ENCODE peak calls at places on chromosomes 7 and 10, in eight cellular contexts. D, A, I, N, S, L, U and T are unnamed samples.

GRCh38 chr7:77348371-77348813 is 67.8 kb downstream of the GSAP start:
- DNase-seq in L (no peak), U (peak; percentile 94), D (peak; percentile 88), N (no peak), I (no peak), A (peak; percentile 36), S (peak; percentile 61), T (no peak)

GRCh38 chr10:63757067-63757466 is 235.9 kb downstream of the REEP3 start:
- DNase-seq in L (no peak), U (no peak), S (no peak), D (no peak), N (no peak), I (no peak), A (no peak), T (no peak)

GRCh38 chr7:119256446-119257131 is 1016.4 kb upstream of the KCND2 start:
- DNase-seq in U (no peak), I (no peak), D (no peak), A (no peak), S (peak; percentile 19), N (no peak), L (no peak), T (no peak)

GRCh38 chr10:132924046-132924952 is 18.1 kb downstream of the CFAP46 start:
- DNase-seq in D (no peak), A (no peak), N (no peak), I (no peak), L (no peak), S (no peak), U (no peak), T (no peak)

GRCh38 chr7:107069457-107069856 is 25.0 kb downstream of the PRKAR2B start:
- DNase-seq in A (no peak), N (no peak), S (no peak), U (no peak), L (no peak), D (no peak), I (no peak), T (no peak)

GRCh38 chr10:128400564-128400963 is 274.3 kb upstream of the MKI67 start:
- DNase-seq in L (no peak), N (no peak), S (no peak), D (no peak), I (no peak), A (no peak), U (no peak), T (no peak)

GRCh38 chr7:96910484-96910883 is 94.9 kb upstream of the DLX6 start:
- DNase-seq in S (peak; percentile 77), A (no peak), D (peak; percentile 56), N (no peak), I (no peak), U (no peak), L (no peak), T (no peak)

GRCh38 chr10:52542891-52543290 is 228.8 kb downstream of the DKK1 start:
- DNase-seq in N (no peak), L (no peak), D (peak; percentile 73), S (peak; percentile 26), A (no peak), U (no peak), I (no peak), T (no peak)

GRCh38 chr10:19638173-19638872 is 177.9 kb upstream of the PLXDC2 start:
- DNase-seq in D (peak; percentile 53), N (no peak), I (no peak), A (peak; percentile 91), U (peak; percentile 94), S (peak; percentile 38), L (no peak), T (no peak)

GRCh38 chr7:132857031-132857430 is 224.9 kb downstream of the CHCHD3 start:
- DNase-seq in A (no peak), N (no peak), D (no peak), S (no peak), U (no peak), L (no peak), I (no peak), T (no peak)

GRCh38 chr7:41630741-41631140 is 72.1 kb downstream of the INHBA start:
- DNase-seq in N (no peak), A (no peak), I (no peak), U (no peak), L (no peak), S (no peak), D (no peak), T (no peak)

DNA sequence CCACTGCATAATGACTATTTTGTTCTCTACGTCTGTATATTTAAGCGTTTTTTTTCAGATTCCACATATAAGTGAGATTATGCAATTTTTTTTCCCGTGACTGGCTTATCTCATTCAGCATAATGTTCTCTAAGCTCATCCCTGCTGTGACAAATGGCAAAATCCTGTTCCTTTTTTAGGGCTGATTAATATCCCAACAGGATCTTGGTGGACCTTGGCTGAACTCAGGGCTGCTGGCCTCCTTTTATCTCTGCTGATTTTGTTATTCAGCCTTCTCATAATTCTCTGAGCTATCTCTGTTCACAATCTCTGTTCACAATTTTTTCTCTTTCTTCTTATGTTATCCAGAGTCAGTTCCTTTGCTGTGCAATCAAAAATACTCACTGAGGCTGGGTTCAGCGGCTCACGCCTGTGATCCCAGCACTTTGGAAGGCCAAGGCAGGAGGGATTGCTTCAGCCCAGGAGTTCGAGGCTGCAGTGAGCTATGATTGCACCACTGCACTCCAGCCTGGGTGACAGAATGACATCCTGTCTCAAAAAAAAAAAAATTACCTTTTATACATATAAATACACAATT is 1035.9 kb upstream of the AUTS2 start:
- DNase-seq in S (no peak), U (peak; percentile 24), N (no peak), D (no peak), L (no peak), I (no peak), A (no peak), T (no peak)
- TF ChIP-seq CTCF in S (no peak), U (no peak), N (no peak), D (no peak), L (no peak), I (no peak), A (no peak), T (no peak)

GRCh38 chr7:150565239-150565638 is 2.0 kb upstream of the GIMAP4 start:
- DNase-seq in S (no peak), D (no peak), U (no peak), N (no peak), I (no peak), A (no peak), L (no peak), T (no peak)

GRCh38 chr7:150562919-150563318 is 4.3 kb upstream of the GIMAP4 start:
- DNase-seq in N (no peak), U (no peak), D (no peak), A (no peak), L (no peak), S (no peak), I (no peak), T (no peak)

GRCh38 chr7:150556521-150557138 is 10.6 kb upstream of the GIMAP4 start:
- DNase-seq in U (no peak), N (no peak), D (no peak), L (no peak), I (no peak), A (no peak), S (no peak), T (no peak)

GRCh38 chr7:150564045-150564444 is 3.1 kb upstream of the GIMAP4 start:
- DNase-seq in L (no peak), N (no peak), I (no peak), U (no peak), S (no peak), A (no peak), D (no peak), T (no peak)

DNA sequence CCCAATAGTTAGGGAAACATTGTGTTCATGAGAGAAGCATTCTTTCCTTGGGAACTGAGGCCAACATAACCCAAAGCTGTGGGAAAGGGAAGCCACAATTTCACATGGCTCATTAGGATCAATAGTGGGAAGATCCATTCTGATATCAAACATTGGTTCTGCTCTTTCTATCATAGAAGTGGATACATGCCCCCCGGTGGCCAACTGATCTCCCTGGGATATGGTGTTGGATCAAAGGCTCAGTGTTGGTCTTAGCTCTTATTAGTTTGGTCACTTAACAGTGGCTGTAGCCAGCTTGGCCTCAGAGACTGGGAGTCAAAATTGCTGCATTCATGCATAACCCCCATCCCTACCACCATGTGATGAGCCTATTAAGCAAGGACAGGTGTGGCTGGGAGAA is 6.7 kb upstream of the GIMAP4 start:
- DNase-seq in N (no peak), A (no peak), L (no peak), U (no peak), S (no peak), I (no peak), D (no peak), T (no peak)
- TF ChIP-seq CTCF in N (no peak), A (no peak), L (no peak), U (no peak), S (no peak), I (no peak), D (no peak), T (no peak)

DNA sequence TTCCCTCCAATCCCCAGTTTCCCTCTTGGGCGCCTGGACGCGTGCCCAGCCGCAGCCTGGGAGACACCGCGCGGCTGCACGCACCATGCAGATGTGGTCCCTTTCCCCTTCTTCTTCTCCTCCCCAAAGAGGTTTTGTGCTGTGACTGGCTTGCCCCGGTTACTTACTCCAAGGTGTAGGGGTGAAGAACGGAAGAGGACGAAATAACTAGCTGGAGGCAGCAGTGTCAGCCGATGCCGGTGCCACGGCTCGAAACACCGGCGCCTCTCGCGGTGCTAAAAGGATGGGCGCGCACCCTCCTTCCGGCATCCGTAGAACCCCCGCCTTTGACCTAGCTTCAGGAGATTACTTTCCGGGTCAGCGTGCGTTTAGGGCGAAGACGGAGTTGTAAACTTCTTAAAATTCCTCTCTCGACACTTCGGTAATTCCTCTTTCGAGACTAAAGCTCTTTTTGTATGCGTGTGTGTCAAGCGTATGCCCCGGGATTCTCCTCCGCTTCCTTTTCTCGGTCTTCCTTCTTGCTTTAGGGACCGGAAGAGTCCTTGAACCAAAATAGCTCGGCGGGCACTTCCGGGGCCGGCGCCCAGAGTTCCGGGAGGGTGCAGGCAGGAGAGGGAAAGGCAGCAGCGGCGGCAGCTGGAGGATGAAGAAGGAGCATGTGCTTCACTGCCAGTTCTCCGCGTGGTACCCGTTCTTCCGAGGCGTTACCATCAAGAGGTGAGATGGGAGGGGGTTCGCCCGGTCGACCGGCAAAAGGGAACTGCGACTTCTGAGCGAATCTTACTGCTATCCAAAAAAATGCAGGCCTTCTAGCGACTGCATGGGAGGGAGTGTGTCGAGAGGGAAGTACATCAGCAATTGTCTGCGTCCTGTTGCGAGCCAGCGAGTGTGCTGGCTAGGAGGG is at the start of the genes CDC123 and NUDT5:
- DNase-seq in U (peak; percentile 90), I (peak; percentile 81), N (peak; percentile 79), S (peak; percentile 96), A (peak; percentile 82), L (peak; percentile 75), D (peak; percentile 92), T (peak; percentile 53)
- TF ChIP-seq CTCF in U (no peak), I (no peak), N (no peak), S (peak; percentile 6), A (peak; percentile 13), L (no peak), D (no peak), T (no peak)

DNA sequence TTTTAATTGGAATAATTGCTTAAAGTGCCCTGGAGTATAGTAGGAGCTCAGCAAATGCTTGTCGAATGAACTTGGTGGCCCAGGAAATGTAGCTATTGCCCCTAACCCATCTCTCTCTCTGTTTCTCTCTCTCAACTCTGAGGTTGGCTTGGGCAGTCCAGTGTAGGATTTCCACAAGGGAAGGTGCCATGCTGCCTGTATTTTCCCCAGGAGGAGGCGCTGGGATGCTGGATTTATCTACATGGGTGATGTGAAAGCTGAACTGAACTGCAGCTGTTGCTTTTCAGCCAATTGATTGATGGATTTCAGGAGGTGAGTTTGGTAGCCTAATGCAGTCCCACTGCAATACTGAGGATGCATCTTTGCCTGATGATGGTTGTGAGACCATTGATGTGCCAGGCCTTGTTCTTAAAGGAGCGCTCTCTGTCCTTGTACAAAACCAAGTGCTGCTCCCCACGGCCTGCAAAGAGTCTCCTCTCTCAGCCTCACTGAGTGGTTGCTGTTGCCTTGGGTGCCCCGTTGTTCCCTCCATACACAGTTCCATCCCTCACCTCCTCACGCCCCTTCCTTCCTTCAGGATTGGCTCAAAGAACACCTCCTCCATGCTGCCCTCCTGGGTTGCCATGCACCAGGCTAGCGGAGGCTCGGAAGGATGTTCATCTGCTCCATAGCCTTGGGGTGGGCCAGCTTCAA is 200.6 kb downstream of the GLRX3 start:
- DNase-seq in S (no peak), N (no peak), D (no peak), U (no peak), A (no peak), I (no peak), L (no peak), T (no peak)
- TF ChIP-seq CTCF in S (no peak), N (no peak), D (no peak), U (no peak), A (no peak), I (no peak), L (peak; percentile 46), T (no peak)